ENCODE peak calls at places on chromosomes 4 and X, in four cellular contexts. B, C, E and I are unnamed samples.

GRCh38 chr4:159487284-159487747 is 384.4 kb downstream of the RAPGEF2 start:
- DNase-seq in B (peak; percentile 33), C (no peak), E (peak; percentile 26), I (no peak)

GRCh38 chr4:26298198-26298950 is 22.4 kb upstream of the RBPJ start:
- DNase-seq in B (no peak), C (no peak), E (no peak), I (no peak)

GRCh38 chr4:157363366-157363765 is 142.8 kb downstream of the GRIA2 start:
- DNase-seq in B (no peak), C (no peak), E (no peak), I (no peak)

GRCh38 chr4:5357863-5358262 is 306.6 kb downstream of the STK32B start:
- DNase-seq in B (no peak), C (no peak), E (no peak), I (no peak)

GRCh38 chr4:122749704-122750454 is 17.4 kb downstream of the BBS12 start:
- DNase-seq in B (no peak), C (no peak), E (no peak), I (no peak)

GRCh38 chr4:188130355-188130754 is 8.9 kb upstream of the TRIML1 start:
- DNase-seq in B (no peak), C (no peak), E (no peak), I (no peak)

GRCh38 chr4:3864736-3865721 is 98.8 kb downstream of the ADRA2C start:
- DNase-seq in B (no peak), C (no peak), E (no peak), I (peak; percentile 52)

GRCh38 chr4:48337726-48338125 is 3.6 kb upstream of the SLAIN2 start:
- DNase-seq in B (no peak), C (no peak), E (no peak), I (no peak)

GRCh38 chr4:88690355-88690754 is 7.3 kb downstream of the NAP1L5 start:
- DNase-seq in B (no peak), C (no peak), E (no peak), I (no peak)

GRCh38 chr4:139887962-139888735 is 222.5 kb downstream of the MGST2 start:
- DNase-seq in B (no peak), C (no peak), E (no peak), I (no peak)

GRCh38 chr4:61193863-61194262 is 6.3 kb upstream of the ADGRL3 start:
- DNase-seq in B (no peak), C (no peak), E (no peak), I (no peak)

GRCh38 chrX:57573754-57574153 is 18.1 kb upstream of the ZXDB start:
- DNase-seq in B (no peak), C (no peak), E (no peak), I (no peak)

GRCh38 chr4:61540944-61541343 is 340.8 kb downstream of the ADGRL3 start:
- DNase-seq in B (peak; percentile 83), C (no peak), E (no peak), I (no peak)

GRCh38 chr4:163649557-163650091 is 155.1 kb downstream of the TMA16 start:
- DNase-seq in B (no peak), C (no peak), E (no peak), I (no peak)

GRCh38 chr4:78437608-78438088 is 113.9 kb upstream of the ANXA3 start:
- DNase-seq in B (no peak), C (no peak), E (no peak), I (no peak)

GRCh38 chr4:78441786-78442185 is 109.8 kb upstream of the ANXA3 start:
- DNase-seq in B (no peak), C (no peak), E (no peak), I (no peak)

DNA sequence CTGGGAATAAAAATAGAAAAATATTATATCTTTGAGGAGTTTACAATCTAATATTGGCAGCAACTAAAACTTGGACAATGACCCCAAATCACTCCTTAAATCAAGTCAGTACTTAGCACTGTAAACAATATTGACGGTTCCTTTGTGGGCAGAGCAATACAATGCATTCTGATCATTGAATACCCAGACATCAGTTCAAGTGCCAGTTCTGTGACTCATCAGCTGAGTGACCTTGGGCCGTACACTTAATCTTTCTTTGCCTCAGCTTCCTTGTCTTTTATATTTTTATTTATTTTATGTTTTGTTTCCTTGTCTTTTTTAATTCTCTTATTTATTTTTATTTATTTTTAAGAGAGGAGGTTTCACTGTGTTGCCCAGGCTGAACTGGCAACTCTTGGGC is 112.2 kb upstream of the ANXA3 start:
- DNase-seq in B (no peak), C (no peak), E (no peak), I (no peak)
- H3K27ac ChIP-seq in B (no peak overlapping the region), C (no peak overlapping the region), E (no peak overlapping the region), I (no peak overlapping the region)

GRCh38 chrX:54359408-54359807 is 1.6 kb upstream of the WNK3 start:
- DNase-seq in B (no peak), C (no peak), E (no peak), I (no peak)
- H3K27me3 ChIP-seq in B (peaks cover 11% of the 10 kb centered on the region), C (no peaks in the 10 kb centered on the region), E (no peaks in the 10 kb centered on the region), I (no peaks in the 10 kb centered on the region)

DNA sequence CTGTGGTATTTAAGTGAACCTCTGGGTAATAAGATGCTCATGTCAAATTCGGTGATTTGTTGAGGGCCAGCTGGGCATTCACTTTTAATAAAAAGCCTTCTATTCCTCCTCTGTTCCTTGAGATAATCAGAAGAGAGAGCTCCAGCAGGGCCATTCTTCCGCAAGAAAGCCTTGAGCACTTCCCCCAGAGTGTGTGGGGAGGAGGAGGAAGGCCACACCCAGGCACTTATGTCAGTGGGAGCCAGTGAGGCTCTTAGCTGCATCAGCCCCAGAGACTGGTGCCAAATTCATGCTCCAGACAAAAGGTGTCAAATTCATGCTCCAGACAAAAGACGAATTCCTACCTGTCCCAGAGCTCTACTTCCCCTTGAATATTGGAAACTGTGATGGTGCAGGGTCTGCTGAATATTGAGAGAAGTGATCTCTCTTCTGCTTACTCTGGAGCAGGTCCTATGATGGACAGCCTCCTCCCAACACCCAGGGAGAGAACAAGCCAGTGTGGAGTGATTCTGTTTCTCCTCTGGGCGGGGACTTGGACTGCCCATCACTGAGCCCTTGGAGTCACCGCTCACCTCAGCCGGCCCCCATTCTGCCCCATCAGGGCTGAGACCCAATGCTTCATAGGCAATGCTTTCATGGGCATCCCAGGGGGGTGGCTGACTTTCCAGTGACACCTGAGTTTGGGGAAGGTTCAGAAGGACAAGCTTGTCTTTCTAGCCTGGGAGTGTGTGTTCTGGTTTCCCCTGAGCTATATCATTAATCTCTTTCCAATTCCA is 68.2 kb downstream of the FHDC1 start:
- DNase-seq in B (no peak), C (no peak), E (no peak), I (no peak)
- H3K27ac ChIP-seq in B (no peak overlapping the region), C (no peak overlapping the region), E (no peak overlapping the region), I (no peak overlapping the region)

GRCh38 chrX:69320116-69320515 is 154.9 kb upstream of the PJA1 start:
- DNase-seq in B (peak; percentile 6), C (no peak), E (no peak), I (no peak)

GRCh38 chrX:69321006-69321655 is 155.9 kb upstream of the PJA1 start:
- DNase-seq in B (no peak), C (no peak), E (no peak), I (no peak)

GRCh38 chrX:69323786-69324720 is 158.8 kb upstream of the PJA1 start:
- DNase-seq in B (no peak), C (no peak), E (no peak), I (no peak)

GRCh38 chrX:69319376-69319775 is 154.1 kb upstream of the PJA1 start:
- DNase-seq in B (no peak), C (no peak), E (no peak), I (no peak)

GRCh38 chrX:69321789-69322188 is 156.5 kb upstream of the PJA1 start:
- DNase-seq in B (peak; percentile 4), C (no peak), E (no peak), I (no peak)
- H3K27me3 ChIP-seq in B (no peaks in the 10 kb centered on the region), C (no peaks in the 10 kb centered on the region), E (no peaks in the 10 kb centered on the region), I (no peaks in the 10 kb centered on the region)